ENCODE peak calls at places on chromosome 16, in eight cellular contexts. H, A, V, M, K, P, Y and T are unnamed samples.

GRCh38 chr16:21224800-21225199 is 8.7 kb upstream of the ANKS4B start:
- ATAC-seq in H (no peak), A (no peak), V (no peak), M (peak; percentile 74), K (peak; percentile 80), P (peak; percentile 73), Y (no peak), T (no peak)

GRCh38 chr16:56384074-56384721 is 41.1 kb downstream of the AMFR start:
- ATAC-seq in H (no peak), A (no peak), V (peak; percentile 79), M (no peak), K (no peak), P (no peak), Y (peak; percentile 43), T (no peak)

GRCh38 chr16:84569382-84569987 is 48.4 kb downstream of the COTL1 start:
- ATAC-seq in H (no peak), A (peak; percentile 72), V (peak; percentile 45), M (no peak), K (no peak), P (no peak), Y (peak; percentile 64), T (peak; percentile 84)

GRCh38 chr16:48583075-48584065 is 26.6 kb downstream of the N4BP1 start:
- ATAC-seq in H (no peak), A (no peak), V (no peak), M (no peak), K (no peak), P (no peak), Y (no peak), T (no peak)

GRCh38 chr16:83312846-83313245 is 494.9 kb upstream of the HSBP1 start:
- ATAC-seq in H (no peak), A (no peak), V (no peak), M (no peak), K (no peak), P (no peak), Y (no peak), T (no peak)

GRCh38 chr16:29876578-29877249 is 13.7 kb upstream of the CDIPT start:
- ATAC-seq in H (peak; percentile 39), A (peak; percentile 51), V (peak; percentile 23), M (peak; percentile 51), K (peak; percentile 52), P (peak; percentile 54), Y (peak; percentile 20), T (peak; percentile 10)

GRCh38 chr16:54340531-54340930 is 53.9 kb upstream of the IRX3 start:
- ATAC-seq in H (no peak), A (no peak), V (no peak), M (no peak), K (no peak), P (peak; percentile 22), Y (no peak), T (no peak)

GRCh38 chr16:90043526-90043925 is 24.3 kb upstream of the DBNDD1 start:
- ATAC-seq in H (no peak), A (no peak), V (no peak), M (no peak), K (no peak), P (no peak), Y (no peak), T (no peak)

GRCh38 chr16:15777533-15778203 is 79.2 kb downstream of the MYH11 start:
- ATAC-seq in H (peak; percentile 20), A (no peak), V (peak; percentile 47), M (peak; percentile 58), K (peak; percentile 81), P (peak; percentile 62), Y (peak; percentile 29), T (no peak)

GRCh38 chr16:20339744-20340143 is 12.4 kb upstream of the GP2 start:
- ATAC-seq in H (no peak), A (no peak), V (no peak), M (no peak), K (no peak), P (no peak), Y (no peak), T (no peak)

GRCh38 chr16:82192665-82193064 is 22.6 kb upstream of the MPHOSPH6 start:
- ATAC-seq in H (peak; percentile 42), A (peak; percentile 34), V (no peak), M (peak; percentile 99), K (peak; percentile 98), P (peak; percentile 98), Y (peak; percentile 58), T (peak; percentile 88)